ENCODE peak calls at places on chromosomes 13 and 19, in five cellular contexts. One of them, this sample, is unnamed. For H3K4me1, the result is how much of the 10 kb centered on the place peaks cover.

GRCh38 chr13:32471187-32471922 is 43.4 kb upstream of the N4BP2L1 start:
- DNase-seq in K562: no peak
- DNase-seq in H1: no peak
- DNase-seq in HCT116: no peak
- DNase-seq in HepG2: no peak
- DNase-seq in this sample: no peak

GRCh38 chr19:19460761-19461265 is 54.5 kb downstream of the TSSK6 start:
- DNase-seq in K562: no peak
- DNase-seq in H1: no peak
- DNase-seq in HCT116: no peak
- DNase-seq in HepG2: no peak
- DNase-seq in this sample: no peak

GRCh38 chr19:35736913-35737886 is 5.1 kb downstream of the IGFLR1 start:
- DNase-seq in H1: no peak
- DNase-seq in K562: no peak
- DNase-seq in HepG2: no peak
- DNase-seq in HCT116: no peak
- DNase-seq in this sample: no peak

GRCh38 chr19:34428549-34429285 is 536 bp downstream of the UBA2 start:
- DNase-seq in H1: no peak
- DNase-seq in HCT116: no peak
- DNase-seq in K562: peak
- DNase-seq in HepG2: peak
- DNase-seq in this sample: no peak

GRCh38 chr13:35485451-35485850 is 9.0 kb upstream of the MAB21L1 start:
- DNase-seq in HCT116: no peak
- DNase-seq in H1: no peak
- DNase-seq in K562: no peak
- DNase-seq in HepG2: no peak
- DNase-seq in this sample: no peak

GRCh38 chr13:108734676-108735075 is 105.3 kb downstream of the MYO16 start:
- DNase-seq in H1: peak
- DNase-seq in K562: no peak
- DNase-seq in HepG2: no peak
- DNase-seq in HCT116: peak
- DNase-seq in this sample: peak

GRCh38 chr19:29660835-29661234 is 4.4 kb upstream of the PLEKHF1 start:
- DNase-seq in K562: no peak
- DNase-seq in HepG2: no peak
- DNase-seq in H1: no peak
- DNase-seq in HCT116: no peak
- DNase-seq in this sample: no peak

GRCh38 chr13:110179116-110179857 is 127.7 kb downstream of the COL4A1 start:
- DNase-seq in H1: no peak
- DNase-seq in K562: no peak
- DNase-seq in HCT116: no peak
- DNase-seq in HepG2: no peak
- DNase-seq in this sample: no peak

GRCh38 chr19:5957132-5957531 is 20.8 kb downstream of the RANBP3 start:
- DNase-seq in K562: no peak
- DNase-seq in HepG2: no peak
- DNase-seq in H1: no peak
- DNase-seq in HCT116: no peak
- DNase-seq in this sample: no peak

GRCh38 chr13:92994056-92994455 is 232.6 kb upstream of the GPC6 start:
- DNase-seq in K562: no peak
- DNase-seq in HCT116: no peak
- DNase-seq in H1: no peak
- DNase-seq in HepG2: no peak
- DNase-seq in this sample: no peak

GRCh38 chr19:16325671-16326400 is 1.2 kb downstream of the KLF2 start:
- DNase-seq in K562: no peak
- DNase-seq in H1: no peak
- DNase-seq in HCT116: no peak
- DNase-seq in HepG2: no peak
- DNase-seq in this sample: no peak

GRCh38 chr13:29129616-29130015 is 309.5 kb downstream of the MTUS2 start:
- DNase-seq in H1: no peak
- DNase-seq in HCT116: no peak
- DNase-seq in HepG2: no peak
- DNase-seq in K562: no peak
- DNase-seq in this sample: no peak

GRCh38 chr19:47438793-47439220 is 19.5 kb upstream of the MEIS3 start:
- DNase-seq in K562: no peak
- DNase-seq in H1: no peak
- DNase-seq in HepG2: no peak
- DNase-seq in HCT116: no peak
- DNase-seq in this sample: no peak

GRCh38 chr13:97648171-97648880 is 214.4 kb downstream of the RAP2A start:
- DNase-seq in H1: no peak
- DNase-seq in HepG2: no peak
- DNase-seq in K562: no peak
- DNase-seq in HCT116: no peak
- DNase-seq in this sample: no peak

GRCh38 chr13:109402976-109403375 is 383.4 kb downstream of the IRS2 start:
- DNase-seq in K562: no peak
- DNase-seq in HCT116: no peak
- DNase-seq in HepG2: no peak
- DNase-seq in H1: no peak
- DNase-seq in this sample: no peak

GRCh38 chr19:47509973-47510372 is 4.9 kb downstream of the NAPA start:
- DNase-seq in HCT116: no peak
- DNase-seq in H1: no peak
- DNase-seq in HepG2: no peak
- DNase-seq in K562: no peak
- DNase-seq in this sample: no peak

GRCh38 chr19:46221981-46222610 is 7.4 kb upstream of the IGFL1 start:
- DNase-seq in K562: no peak
- DNase-seq in HepG2: no peak
- DNase-seq in H1: no peak
- DNase-seq in HCT116: no peak
- DNase-seq in this sample: no peak

GRCh38 chr13:102580552-102581169 is 16.1 kb upstream of the TPP2 start:
- DNase-seq in HCT116: peak
- DNase-seq in H1: no peak
- DNase-seq in K562: peak
- DNase-seq in HepG2: peak
- DNase-seq in this sample: peak

GRCh38 chr19:42634409-42635232 is 39.9 kb upstream of the CEACAM8 start:
- DNase-seq in H1: no peak
- DNase-seq in K562: peak
- DNase-seq in HepG2: peak
- DNase-seq in HCT116: peak
- DNase-seq in this sample: peak

GRCh38 chr19:49451430-49452181 is at the start of gene PIH1D1:
- DNase-seq in K562: peak
- DNase-seq in HCT116: peak
- DNase-seq in HepG2: peak
- DNase-seq in H1: peak
- DNase-seq in this sample: peak

GRCh38 chr19:15136234-15136954 is 29.2 kb downstream of the SYDE1 start:
- DNase-seq in HCT116: no peak
- DNase-seq in H1: no peak
- DNase-seq in K562: no peak
- DNase-seq in HepG2: no peak
- DNase-seq in this sample: no peak

GRCh38 chr19:6064016-6064702 is 46.1 kb downstream of the RFX2 start:
- DNase-seq in HCT116: no peak
- DNase-seq in H1: no peak
- DNase-seq in K562: no peak
- DNase-seq in HepG2: no peak
- DNase-seq in this sample: no peak

GRCh38 chr13:59510377-59510776 is 653.4 kb downstream of the DIAPH3 start:
- DNase-seq in K562: no peak
- DNase-seq in HCT116: no peak
- DNase-seq in H1: no peak
- DNase-seq in HepG2: no peak
- DNase-seq in this sample: no peak

GRCh38 chr19:6427131-6427530 is 2.5 kb upstream of the KHSRP start:
- DNase-seq in HepG2: no peak
- DNase-seq in HCT116: no peak
- DNase-seq in H1: no peak
- DNase-seq in K562: no peak
- DNase-seq in this sample: no peak

GRCh38 chr13:23876265-23876664 is 12.9 kb downstream of the MIPEP start:
- DNase-seq in HCT116: no peak
- DNase-seq in HepG2: no peak
- DNase-seq in K562: no peak
- DNase-seq in H1: no peak
- DNase-seq in this sample: no peak

GRCh38 chr19:13718733-13719132 is 45.6 kb upstream of the MRI1 start:
- DNase-seq in K562: no peak
- DNase-seq in HCT116: no peak
- DNase-seq in H1: peak
- DNase-seq in HepG2: no peak
- DNase-seq in this sample: peak

GRCh38 chr13:106349080-106349841 is 186.2 kb downstream of the EFNB2 start:
- DNase-seq in K562: no peak
- DNase-seq in HCT116: peak
- DNase-seq in HepG2: no peak
- DNase-seq in H1: peak
- DNase-seq in this sample: no peak

GRCh38 chr19:860481-861098 is 1.1 kb downstream of the CFD start:
- DNase-seq in H1: no peak
- DNase-seq in K562: peak
- DNase-seq in HepG2: peak
- DNase-seq in HCT116: peak
- DNase-seq in this sample: no peak

GRCh38 chr19:31294189-31294588 is 55.0 kb downstream of the TSHZ3 start:
- DNase-seq in K562: no peak
- DNase-seq in H1: no peak
- DNase-seq in HCT116: no peak
- DNase-seq in HepG2: no peak
- DNase-seq in this sample: no peak

GRCh38 chr19:11457115-11457514 is 21.7 kb downstream of the PRKCSH start:
- DNase-seq in HepG2: no peak
- DNase-seq in H1: no peak
- DNase-seq in HCT116: no peak
- DNase-seq in K562: peak
- DNase-seq in this sample: no peak

GRCh38 chr19:34269489-34269888 is 15.1 kb downstream of the GARRE1 start:
- DNase-seq in HepG2: no peak
- DNase-seq in HCT116: no peak
- DNase-seq in K562: no peak
- DNase-seq in H1: no peak
- DNase-seq in this sample: no peak

GRCh38 chr19:33310606-33311325 is 8.4 kb upstream of the CEBPA start:
- DNase-seq in K562: no peak
- DNase-seq in HepG2: no peak
- DNase-seq in H1: no peak
- DNase-seq in HCT116: no peak
- DNase-seq in this sample: no peak

DNA sequence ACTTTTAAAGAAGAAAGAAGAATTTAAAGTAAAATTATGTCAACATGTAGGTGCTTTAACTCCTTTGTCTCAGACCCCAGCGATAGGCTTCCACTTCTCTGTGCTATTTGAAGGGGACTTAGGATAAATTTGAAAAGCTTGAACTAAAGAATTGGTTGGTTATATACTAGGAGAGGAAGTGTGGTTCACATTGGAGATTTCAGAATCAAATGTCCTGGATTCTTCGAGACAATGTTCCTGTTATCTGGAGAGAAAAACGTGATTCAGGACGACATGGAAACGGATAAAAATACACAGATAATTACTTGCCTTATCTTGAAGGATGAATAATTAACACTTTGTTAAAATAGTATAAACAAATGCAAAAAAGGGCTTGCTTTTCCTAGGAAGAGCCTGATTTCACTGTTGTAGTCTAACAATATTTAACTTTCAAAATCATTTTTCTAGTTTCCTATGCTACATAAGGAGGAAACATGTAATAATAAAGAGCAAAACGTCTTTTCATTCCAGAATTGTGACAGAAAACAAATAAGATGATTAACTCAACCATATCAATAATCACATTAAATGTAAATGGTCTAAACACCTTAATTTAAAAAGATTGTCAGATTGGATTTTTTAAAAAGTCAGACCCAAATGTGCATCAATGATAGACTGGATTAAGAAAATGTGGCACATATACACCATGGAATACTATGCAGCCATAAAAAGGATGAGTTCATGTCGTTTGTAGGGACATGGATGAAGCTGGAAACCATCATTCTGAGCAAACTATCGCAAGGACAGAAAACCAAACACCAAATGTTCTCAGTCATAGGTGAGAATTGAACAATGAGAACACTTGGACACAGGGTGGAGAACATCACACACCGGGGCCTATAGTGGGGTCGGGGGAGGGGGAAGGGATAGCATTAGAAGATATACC is 724 bp upstream of the ZNF780A start:
- DNase-seq in HCT116: no peak
- DNase-seq in HepG2: no peak
- DNase-seq in K562: no peak
- DNase-seq in H1: no peak
- DNase-seq in this sample: no peak
- TF ChIP-seq YY1 in HCT116: no peak
- TF ChIP-seq YY1 in HepG2: no peak
- TF ChIP-seq YY1 in K562: no peak
- TF ChIP-seq YY1 in H1: no peak
- TF ChIP-seq YY1 in this sample: no peak

GRCh38 chr19:10419200-10419645 is 1.1 kb upstream of the PDE4A start:
- DNase-seq in HepG2: no peak
- DNase-seq in H1: no peak
- DNase-seq in K562: peak
- DNase-seq in HCT116: no peak
- DNase-seq in this sample: no peak

GRCh38 chr19:10416083-10416379 is 4.3 kb upstream of the PDE4A start:
- DNase-seq in HCT116: no peak
- DNase-seq in HepG2: no peak
- DNase-seq in H1: no peak
- DNase-seq in K562: no peak
- DNase-seq in this sample: no peak

GRCh38 chr19:10416380-10417257 is 3.7 kb upstream of the PDE4A start:
- DNase-seq in H1: peak
- DNase-seq in HepG2: peak
- DNase-seq in HCT116: peak
- DNase-seq in K562: peak
- DNase-seq in this sample: peak

GRCh38 chr19:10418281-10419199 is 1.8 kb upstream of the PDE4A start:
- DNase-seq in H1: no peak
- DNase-seq in HepG2: no peak
- DNase-seq in K562: peak
- DNase-seq in HCT116: no peak
- DNase-seq in this sample: no peak

GRCh38 chr19:10417598-10418280 is 2.6 kb upstream of the PDE4A start:
- DNase-seq in HCT116: no peak
- DNase-seq in K562: peak
- DNase-seq in H1: no peak
- DNase-seq in HepG2: no peak
- DNase-seq in this sample: no peak
- H3K9ac ChIP-seq in HCT116: peak
- H3K9ac ChIP-seq in K562: peak
- H3K9ac ChIP-seq in H1: no peak
- H3K9ac ChIP-seq in HepG2: no peak
- H3K9ac ChIP-seq in this sample: peak

GRCh38 chr13:98976338-98976737 is 1.5 kb downstream of the DOCK9 start:
- DNase-seq in HepG2: no peak
- DNase-seq in HCT116: no peak
- DNase-seq in H1: no peak
- DNase-seq in K562: no peak
- DNase-seq in this sample: no peak
- H3K4me1 ChIP-seq in HepG2: under half
- H3K4me1 ChIP-seq in HCT116: half or more
- H3K4me1 ChIP-seq in H1: under half
- H3K4me1 ChIP-seq in K562: under half
- H3K4me1 ChIP-seq in this sample: under half

GRCh38 chr19:38304866-38305429 is 897 bp downstream of the C19orf33 start:
- DNase-seq in HepG2: peak
- DNase-seq in H1: peak
- DNase-seq in K562: peak
- DNase-seq in HCT116: peak
- DNase-seq in this sample: peak
- TF ChIP-seq YY1 in HepG2: no peak
- TF ChIP-seq YY1 in H1: no peak
- TF ChIP-seq YY1 in K562: no peak
- TF ChIP-seq YY1 in HCT116: peak
- TF ChIP-seq YY1 in this sample: no peak